ENCODE peak calls at places on chromosome 1, in six cellular contexts. R is neuronal stem cell, M is mesenchymal stem cell, X is H9, C is trophoblast cell, E is H1. V is an unnamed sample.

GRCh38 chr1:231763481-231763880 is 136.9 kb downstream of the DISC1 start:
- DNase-seq in R (no peak), M (no peak), X (no peak), C (no peak), E (no peak), V (no peak)

GRCh38 chr1:5279127-5279526 is 624.7 kb downstream of the AJAP1 start:
- DNase-seq in R (no peak), M (no peak), X (no peak), C (no peak), E (no peak), V (no peak)

GRCh38 chr1:22786719-22787489 is 76.3 kb downstream of the EPHB2 start:
- DNase-seq in R (no peak), M (no peak), X (no peak), C (no peak), E (no peak), V (no peak)

GRCh38 chr1:94873520-94874351 is 53.2 kb downstream of the CNN3 start:
- DNase-seq in R (no peak), M (no peak), X (no peak), C (no peak), E (no peak), V (peak)

GRCh38 chr1:232726048-232726779 is 79.0 kb upstream of the MAP10 start:
- DNase-seq in R (no peak), M (no peak), X (peak), C (no peak), E (peak), V (peak)

GRCh38 chr1:82807563-82807962 is 1006.8 kb downstream of the ADGRL2 start:
- DNase-seq in R (no peak), M (no peak), X (no peak), C (no peak), E (no peak), V (no peak)

GRCh38 chr1:41805771-41806471 is 112.8 kb downstream of the HIVEP3 start:
- DNase-seq in R (no peak), M (no peak), X (no peak), C (no peak), E (no peak), V (no peak)

GRCh38 chr1:43538143-43538487 is 7.4 kb downstream of the PTPRF start:
- DNase-seq in R (no peak), M (no peak), X (no peak), C (no peak), E (no peak), V (no peak)

GRCh38 chr1:232142403-232143314 is 487.3 kb downstream of the SIPA1L2 start:
- DNase-seq in R (no peak), M (peak), X (no peak), C (no peak), E (no peak), V (peak)

GRCh38 chr1:115098979-115099692 is 9.8 kb upstream of the TSPAN2 start:
- DNase-seq in R (no peak), M (no peak), X (no peak), C (no peak), E (no peak), V (peak)

GRCh38 chr1:25549273-25550154 is 6.1 kb downstream of the LDLRAP1 start:
- DNase-seq in R (no peak), M (peak), X (no peak), C (peak), E (no peak), V (peak)

GRCh38 chr1:218374972-218375371 is 29.8 kb downstream of the TGFB2 start:
- DNase-seq in R (no peak), M (peak), X (no peak), C (no peak), E (no peak), V (peak)

GRCh38 chr1:197127513-197127912 is 19.0 kb downstream of the ASPM start:
- DNase-seq in R (no peak), M (no peak), X (no peak), C (no peak), E (no peak), V (no peak)

GRCh38 chr1:54543729-54544496 is 4.1 kb upstream of the ACOT11 start:
- DNase-seq in R (no peak), M (peak), X (no peak), C (peak), E (no peak), V (peak)

GRCh38 chr1:203129501-203130231 is 2.1 kb downstream of the ADORA1 start:
- DNase-seq in R (no peak), M (no peak), X (peak), C (peak), E (peak), V (no peak)

GRCh38 chr1:183209533-183210158 is 23.6 kb downstream of the LAMC2 start:
- DNase-seq in R (no peak), M (peak), X (no peak), C (peak), E (no peak), V (peak)

GRCh38 chr1:24930703-24931480 is 816 bp upstream of the RUNX3 start:
- DNase-seq in R (peak), M (peak), X (no peak), C (no peak), E (peak), V (no peak)

GRCh38 chr1:220787069-220787614 is 429 bp downstream of the MTARC1 start:
- DNase-seq in R (no peak), M (no peak), X (peak), C (peak), E (peak), V (no peak)

GRCh38 chr1:92754000-92754787 is 30.7 kb downstream of the EVI5 start:
- DNase-seq in R (no peak), M (peak), X (no peak), C (no peak), E (no peak), V (peak)

GRCh38 chr1:201253906-201254624 is 29.2 kb upstream of the PKP1 start:
- DNase-seq in R (no peak), M (no peak), X (no peak), C (no peak), E (no peak), V (no peak)

GRCh38 chr1:169105087-169105433 is 1.4 kb upstream of the ATP1B1 start:
- DNase-seq in R (no peak), M (no peak), X (no peak), C (no peak), E (no peak), V (no peak)

GRCh38 chr1:210231846-210232523 is 611 bp upstream of the SERTAD4 start:
- DNase-seq in R (no peak), M (peak), X (no peak), C (no peak), E (no peak), V (no peak)

GRCh38 chr1:217574265-217574949 is 56.5 kb downstream of the GPATCH2 start:
- DNase-seq in R (no peak), M (no peak), X (no peak), C (no peak), E (no peak), V (no peak)

GRCh38 chr1:232574867-232575523 is 54.9 kb downstream of the SIPA1L2 start:
- DNase-seq in R (no peak), M (no peak), X (no peak), C (peak), E (no peak), V (peak)

GRCh38 chr1:33902486-33903209 is 38.8 kb downstream of the HMGB4 start:
- DNase-seq in R (no peak), M (no peak), X (no peak), C (no peak), E (no peak), V (no peak)

GRCh38 chr1:9881838-9882249 is 28.2 kb downstream of the CTNNBIP1 start:
- DNase-seq in R (no peak), M (peak), X (no peak), C (no peak), E (no peak), V (peak)
- H3K14ac ChIP-seq in R (no peak), M (no peak), X (no peak), C (no peak), E (no peak), V (peak)

DNA sequence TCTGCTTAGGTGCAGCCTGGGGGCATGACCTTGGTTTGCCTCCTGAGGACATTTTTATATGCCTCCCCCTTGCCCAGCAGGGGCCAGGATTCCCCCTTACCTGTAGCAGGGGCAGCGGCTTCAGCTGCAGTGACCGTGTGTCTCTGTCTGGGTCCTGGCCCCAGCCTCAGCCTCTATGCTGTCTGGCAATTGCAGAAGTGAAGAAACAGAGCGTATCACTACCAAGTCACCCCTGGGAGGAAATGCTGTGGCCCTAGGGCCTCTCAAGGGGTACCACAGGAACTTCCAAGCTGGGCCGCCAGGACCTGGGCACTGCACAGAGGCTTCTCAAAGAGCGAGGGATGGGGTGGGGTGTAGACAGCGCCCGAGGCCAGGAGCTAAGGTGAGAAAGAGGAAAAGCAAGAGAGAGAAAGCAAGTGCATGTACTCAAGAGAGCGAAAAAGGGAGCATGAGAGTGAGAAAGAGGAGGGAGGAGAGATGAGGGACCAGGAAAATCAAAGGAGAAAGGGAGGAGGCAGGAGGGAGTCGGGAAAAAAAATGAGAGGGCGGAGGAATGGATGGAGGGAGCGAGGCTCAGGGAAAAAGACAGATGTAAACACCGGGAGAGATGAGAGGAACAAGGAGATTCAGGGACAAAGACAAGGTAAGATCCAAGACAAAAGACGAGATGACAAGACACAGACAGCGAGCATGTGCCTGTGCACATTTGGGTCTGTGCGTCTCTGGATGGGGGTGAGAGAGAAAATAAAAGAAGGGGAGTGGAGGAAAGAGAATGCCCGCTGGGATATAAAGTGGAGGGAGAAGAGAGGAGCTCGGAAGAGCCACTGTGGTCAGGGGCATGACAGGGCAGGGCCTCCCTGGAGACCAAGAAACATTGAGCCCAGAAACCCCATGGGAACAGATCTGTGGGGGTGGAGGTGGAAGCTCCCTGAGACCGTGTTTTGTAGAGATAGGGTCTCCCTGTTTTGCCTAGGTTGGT is at the start of gene PTAFR:
- DNase-seq in R (no peak), M (no peak), X (no peak), C (no peak), E (no peak), V (no peak)
- H3K14ac ChIP-seq in R (no peak), M (no peak), X (no peak), C (no peak), E (no peak), V (no peak)

DNA sequence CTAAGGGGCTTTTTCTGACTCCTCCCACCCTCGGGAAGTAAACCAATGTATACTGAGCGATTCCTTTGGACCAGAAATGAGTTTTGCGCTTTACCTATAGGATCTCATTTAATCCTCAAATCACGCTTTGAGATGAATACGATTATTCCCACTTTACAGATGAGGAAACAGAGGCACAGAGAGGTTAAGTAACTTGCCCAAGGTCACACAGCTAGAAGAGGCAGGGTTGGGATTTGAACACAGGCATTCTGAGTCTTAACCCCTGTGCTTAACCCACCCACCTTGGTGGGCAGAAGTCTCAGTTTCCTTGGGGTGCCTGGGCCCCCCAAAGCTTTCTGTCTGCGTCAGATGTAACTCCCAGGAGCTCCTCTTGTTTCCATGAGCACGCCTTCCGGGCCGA is 85.8 kb upstream of the ACTL8 start:
- DNase-seq in R (no peak), M (no peak), X (no peak), C (no peak), E (no peak), V (no peak)
- H3K14ac ChIP-seq in R (no peak), M (no peak), X (no peak), C (no peak), E (no peak), V (no peak)

DNA sequence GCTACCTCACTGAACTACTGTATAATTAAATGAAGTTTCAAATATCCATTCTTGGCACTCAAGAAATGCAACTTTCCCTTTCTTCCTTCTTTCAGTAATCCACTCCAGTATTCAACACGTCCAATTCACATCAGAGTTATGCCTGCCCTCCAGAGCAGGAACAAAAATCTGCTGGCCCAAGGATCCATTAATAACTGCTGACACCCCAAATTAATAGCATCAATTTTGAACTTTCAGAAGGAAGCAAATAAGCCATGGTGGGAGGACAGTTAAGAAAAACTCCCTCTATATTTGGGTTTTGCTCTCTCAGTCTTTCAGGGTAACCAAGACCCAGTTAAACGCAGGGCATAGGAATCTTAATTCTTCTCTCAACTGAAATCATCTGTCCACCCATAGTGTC is 31.9 kb upstream of the TNFSF4 start:
- DNase-seq in R (no peak), M (no peak), X (no peak), C (no peak), E (no peak), V (no peak)
- H3K14ac ChIP-seq in R (no peak), M (no peak), X (no peak), C (no peak), E (no peak), V (no peak)

V was measured in IMR-90.